ENCODE peak calls at places on chromosomes 13 and 19, in nine cellular contexts. W, K, N, L, M, R, A, C and D are unnamed samples.

GRCh38 chr19:50772408-50773311 is 2.4 kb downstream of the GPR32 start:
- DNase-seq in L (no peak), K (no peak), M (peak; percentile 27), R (no peak), N (no peak), A (no peak), C (no peak), W (no peak), D (no peak)

GRCh38 chr13:52356327-52356726 is 49.6 kb downstream of the THSD1 start:
- DNase-seq in L (no peak), N (no peak), C (no peak), W (no peak), R (no peak), K (no peak), M (peak; percentile 76), A (peak; percentile 28), D (no peak)

GRCh38 chr19:6495947-6496346 is 6.2 kb downstream of the TUBB4A start:
- DNase-seq in N (no peak), M (no peak), A (no peak), K (no peak), R (no peak), C (no peak), L (no peak), W (no peak), D (no peak)

GRCh38 chr13:42114912-42115311 is 66.5 kb downstream of the DGKH start:
- DNase-seq in K (no peak), N (no peak), M (no peak), A (no peak), C (no peak), W (no peak), R (no peak), L (no peak), D (no peak)

GRCh38 chr13:76425930-76426329 is 460.3 kb downstream of the KCTD12 start:
- DNase-seq in K (no peak), A (no peak), M (peak; percentile 93), C (no peak), W (peak; percentile 15), N (no peak), R (no peak), L (no peak), D (no peak)

GRCh38 chr13:40597735-40598365 is 68.6 kb downstream of the FOXO1 start:
- DNase-seq in L (peak; percentile 45), W (no peak), C (no peak), M (no peak), K (no peak), A (no peak), N (no peak), R (no peak), D (no peak)

GRCh38 chr19:47730910-47731309 is 14.4 kb upstream of the NOP53 start:
- DNase-seq in C (no peak), M (no peak), N (no peak), W (no peak), L (no peak), K (no peak), R (no peak), A (no peak), D (no peak)

GRCh38 chr19:53389591-53390377 is 5.2 kb upstream of the ZNF765 start:
- DNase-seq in N (no peak), C (no peak), W (no peak), M (no peak), K (no peak), L (no peak), R (no peak), A (no peak), D (no peak)

DNA sequence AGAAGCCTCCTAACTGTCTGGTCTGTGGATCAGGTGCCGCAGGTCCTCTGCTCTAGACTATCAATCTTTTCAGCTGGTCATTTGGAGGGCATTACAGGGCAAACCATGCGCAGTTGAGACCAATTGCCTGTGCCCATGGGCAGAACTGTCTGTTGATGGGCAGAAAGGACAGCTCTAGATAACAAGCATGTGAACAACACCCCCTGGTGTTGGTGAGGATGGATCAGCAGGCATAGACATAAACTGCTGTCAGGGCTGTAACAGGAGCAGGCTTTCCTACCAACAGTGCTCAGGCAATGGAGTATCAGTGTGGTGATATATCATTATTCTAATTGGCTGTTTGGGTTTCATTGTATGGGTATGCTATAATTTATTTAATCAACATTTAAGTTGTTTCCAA is 104.7 kb upstream of the KL start:
- DNase-seq in R (no peak), L (no peak), N (no peak), C (no peak), A (no peak), W (peak; percentile 48), K (no peak), M (peak; percentile 57), D (peak; percentile 21)
- TF ChIP-seq CTCF in R (no peak), L (no peak), N (peak; percentile 45), C (no peak), A (peak; percentile 95), W (peak; percentile 72), K (peak; percentile 15), M (peak; percentile 47), D (peak; percentile 39)

DNA sequence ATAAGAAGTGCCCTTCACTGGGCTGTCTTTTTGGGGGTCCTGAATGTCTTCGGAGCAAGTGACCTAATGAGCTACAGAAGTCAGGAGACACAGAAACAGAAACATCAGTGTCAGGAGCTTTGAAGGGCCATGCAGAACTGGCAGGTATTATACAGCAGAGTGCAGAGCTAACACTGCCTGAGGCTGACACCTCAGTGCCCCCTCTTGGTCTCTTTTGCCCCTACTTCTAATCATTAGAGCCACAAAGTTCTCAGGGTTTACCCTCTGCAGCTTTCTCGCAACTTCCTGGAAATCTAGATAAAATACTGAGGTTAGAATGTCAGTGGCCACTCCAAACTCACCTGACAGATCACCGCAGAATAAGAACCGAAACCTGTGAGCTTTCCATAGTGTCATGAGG is 172.7 kb downstream of the B3GLCT start:
- DNase-seq in N (no peak), R (no peak), A (no peak), L (no peak), M (no peak), C (no peak), W (no peak), K (no peak), D (no peak)
- TF ChIP-seq CTCF in N (no peak), R (no peak), A (no peak), L (no peak), M (no peak), C (no peak), W (no peak), K (no peak), D (no peak)

GRCh38 chr19:11798391-11799296 is at the start of gene ZNF491:
- DNase-seq in W (peak; percentile 99), M (peak; percentile 96), R (peak; percentile 96), C (peak; percentile 85), N (peak; percentile 92), A (no peak), K (peak; percentile 94), L (peak; percentile 94), D (peak; percentile 34)
- TF ChIP-seq CTCF in W (peak; percentile 49), M (peak; percentile 17), R (no peak), C (peak; percentile 65), N (peak; percentile 57), A (peak; percentile 25), K (no peak), L (no peak), D (peak; percentile 50)

DNA sequence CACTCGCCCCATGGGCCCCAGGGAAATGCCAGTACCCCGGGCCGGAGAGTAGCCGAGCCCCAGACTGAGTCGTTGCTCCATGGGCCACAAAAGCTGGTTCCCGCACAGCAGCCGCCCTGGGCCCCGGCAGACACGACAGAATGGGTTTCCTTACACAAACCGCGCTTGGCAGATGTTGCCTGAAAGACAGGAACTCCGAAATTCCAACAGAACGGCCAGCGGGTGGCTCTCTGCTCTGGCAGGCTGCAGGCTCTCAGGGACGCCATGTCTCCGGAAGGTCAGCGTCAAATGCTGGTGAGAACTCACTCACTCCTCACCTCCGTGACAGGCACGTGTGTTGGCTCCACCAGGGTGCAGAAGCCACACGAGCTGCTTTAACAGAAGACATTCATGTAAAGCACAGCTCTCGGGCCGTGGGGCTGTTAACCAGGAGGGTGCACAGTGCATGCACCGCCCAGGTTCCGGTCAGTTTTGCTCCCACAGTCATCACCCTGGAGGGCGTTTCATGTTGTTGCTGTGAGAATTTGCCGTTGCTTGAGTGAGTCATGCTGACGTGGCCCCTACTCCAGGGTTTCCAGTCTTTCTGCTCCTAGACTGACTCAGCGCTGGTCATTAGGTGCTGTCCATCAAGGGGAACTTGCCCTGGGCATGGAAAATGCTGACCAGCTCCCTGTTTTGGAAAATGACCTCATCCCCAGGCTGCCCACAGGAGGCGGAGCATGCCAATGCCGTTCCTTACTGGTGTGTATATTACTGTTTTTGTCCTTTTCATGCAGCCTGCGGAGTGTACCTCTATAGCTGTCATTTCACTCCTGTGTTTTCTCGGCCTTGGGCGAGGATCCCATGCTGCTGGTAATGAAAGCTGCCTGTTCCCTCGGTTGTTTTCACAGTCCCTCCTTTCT is 44.8 kb downstream of the ANKRD10 start:
- DNase-seq in M (peak; percentile 100), A (peak; percentile 83), L (peak; percentile 79), R (peak; percentile 74), N (peak; percentile 64), C (no peak), K (peak; percentile 99), W (no peak), D (peak; percentile 96)
- TF ChIP-seq CTCF in M (no peak), A (no peak), L (no peak), R (peak; percentile 29), N (peak; percentile 25), C (no peak), K (no peak), W (no peak), D (no peak)

DNA sequence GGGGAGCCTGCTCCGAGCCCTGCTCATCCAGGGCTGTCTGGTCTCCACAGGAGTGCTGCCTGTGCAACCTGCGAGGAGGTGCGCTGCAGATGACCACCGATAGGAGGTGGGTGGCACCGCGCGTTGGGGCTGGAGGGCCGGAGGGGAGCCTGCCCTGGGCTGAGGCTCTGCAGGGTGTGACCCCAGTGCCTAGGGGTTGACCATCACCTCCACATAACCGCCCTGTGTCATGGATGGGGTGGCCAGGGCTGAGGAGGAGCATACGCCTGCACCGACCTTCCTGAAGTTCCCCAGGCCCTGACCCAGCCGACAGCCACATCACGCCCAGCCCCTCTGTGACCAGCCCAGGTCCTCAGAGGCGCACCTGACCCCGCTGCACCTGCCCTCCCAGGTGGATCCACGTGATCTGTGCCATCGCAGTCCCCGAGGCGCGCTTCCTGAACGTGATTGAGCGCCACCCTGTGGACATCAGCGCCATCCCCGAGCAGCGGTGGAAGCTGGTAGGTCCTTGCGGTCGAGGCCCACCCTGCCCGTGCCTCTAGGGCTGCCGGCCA is 168.7 kb downstream of the KDM4B start:
- DNase-seq in C (no peak), R (no peak), N (no peak), W (peak; percentile 72), K (no peak), M (no peak), A (no peak), L (no peak), D (no peak)
- TF ChIP-seq CTCF in C (peak; percentile 49), R (no peak), N (peak; percentile 20), W (peak; percentile 81), K (no peak), M (no peak), A (peak; percentile 41), L (no peak), D (peak; percentile 30)